ENCODE peak calls at places on chromosomes 4 and X, in seven cellular contexts. C, I, M, X, R, P and N are unnamed samples.

GRCh38 chr4:148998719-148999118 is 556.5 kb upstream of the NR3C2 start:
- DNase-seq in X (peak), R (peak), P (no peak), C (no peak), I (no peak), M (no peak), N (peak)

GRCh38 chrX:152399395-152399794 is 51.7 kb downstream of the GABRA3 start:
- DNase-seq in I (no peak), C (no peak), R (no peak), P (no peak), M (no peak), X (no peak), N (no peak)

GRCh38 chr4:139655116-139655515 is 10.5 kb upstream of the MGST2 start:
- DNase-seq in M (peak), P (no peak), C (no peak), X (peak), I (no peak), R (peak), N (peak)

GRCh38 chr4:51895158-51895557 is 52.2 kb downstream of the DCUN1D4 start:
- DNase-seq in I (no peak), R (no peak), P (no peak), X (no peak), C (no peak), M (no peak), N (no peak)

GRCh38 chr4:147984065-147984777 is 252.3 kb downstream of the ARHGAP10 start:
- DNase-seq in I (peak), X (peak), M (peak), C (peak), P (no peak), R (peak), N (peak)

GRCh38 chr4:112153222-112153791 is 8.1 kb downstream of the FAM241A start:
- DNase-seq in I (no peak), M (peak), C (no peak), P (no peak), X (no peak), R (no peak), N (peak)

GRCh38 chr4:156132196-156132595 is 178.5 kb upstream of the CTSO start:
- DNase-seq in M (no peak), C (no peak), R (no peak), I (no peak), X (no peak), P (no peak), N (no peak)

GRCh38 chr4:163113921-163114703 is 52.6 kb downstream of the NAF1 start:
- DNase-seq in X (no peak), P (no peak), M (no peak), I (no peak), C (no peak), R (no peak), N (no peak)

GRCh38 chr4:185269286-185269685 is 59.9 kb downstream of the SNX25 start:
- DNase-seq in P (no peak), X (no peak), C (no peak), R (no peak), M (no peak), I (no peak), N (no peak)

GRCh38 chr4:142984871-142985585 is 138.9 kb upstream of the INPP4B start:
- DNase-seq in P (no peak), C (no peak), M (no peak), I (no peak), X (peak), R (no peak), N (no peak)

GRCh38 chr4:117481742-117482141 is 396.4 kb upstream of the TRAM1L1 start:
- DNase-seq in X (no peak), R (no peak), I (no peak), C (no peak), M (no peak), P (no peak), N (no peak)

GRCh38 chrX:41785685-41786084 is 61.7 kb downstream of the GPR82 start:
- DNase-seq in X (no peak), R (no peak), M (no peak), P (no peak), C (no peak), I (no peak), N (no peak)

GRCh38 chr4:150033937-150034336 is 44.3 kb upstream of the DCLK2 start:
- DNase-seq in C (no peak), I (no peak), P (no peak), M (no peak), X (no peak), R (no peak), N (no peak)

GRCh38 chrX:53287493-53288138 is 6.2 kb upstream of the IQSEC2 start:
- DNase-seq in C (peak), R (no peak), P (peak), X (no peak), M (peak), I (peak), N (no peak)

GRCh38 chrX:9420513-9420912 is 44.3 kb upstream of the TBL1X start:
- DNase-seq in P (no peak), M (no peak), I (no peak), X (no peak), C (no peak), R (no peak), N (no peak)

GRCh38 chr4:71553605-71554004 is 214.8 kb downstream of the SLC4A4 start:
- DNase-seq in P (no peak), I (peak), M (no peak), C (no peak), R (no peak), X (peak), N (no peak)

GRCh38 chr4:37845201-37845600 is 18.7 kb downstream of the PGM2 start:
- DNase-seq in P (no peak), C (no peak), R (no peak), I (no peak), X (no peak), M (no peak), N (no peak)

GRCh38 chrX:154534526-154535322 is 11.9 kb downstream of the G6PD start:
- DNase-seq in X (peak), C (peak), P (peak), R (peak), I (peak), M (peak), N (peak)

GRCh38 chrX:133559909-133560308 is 144.6 kb upstream of the GPC4 start:
- DNase-seq in X (no peak), I (no peak), C (no peak), M (no peak), P (no peak), R (no peak), N (no peak)

GRCh38 chrX:71533850-71534515 is 1.1 kb downstream of the OGT start:
- DNase-seq in I (peak), C (peak), R (peak), M (peak), X (peak), P (peak), N (peak)

GRCh38 chr4:137601924-137602323 is 69.6 kb upstream of the PCDH18 start:
- DNase-seq in X (no peak), M (no peak), P (no peak), R (no peak), C (no peak), I (no peak), N (no peak)

GRCh38 chrX:48573690-48574269 is 504 bp upstream of the RBM3 start:
- DNase-seq in X (no peak), R (peak), I (no peak), M (peak), C (no peak), P (peak), N (no peak)

GRCh38 chrX:148871422-148872152 is 371.2 kb downstream of the AFF2 start:
- DNase-seq in I (peak), P (no peak), X (no peak), M (no peak), C (no peak), R (no peak), N (no peak)

GRCh38 chr4:38867478-38868054 is at the start of gene FAM114A1:
- DNase-seq in R (peak), X (peak), I (peak), M (peak), P (peak), C (no peak), N (peak)

GRCh38 chrX:65874110-65874509 is 165.8 kb downstream of the VSIG4 start:
- DNase-seq in X (no peak), C (no peak), M (no peak), P (no peak), I (no peak), R (no peak), N (no peak)

GRCh38 chrX:11447418-11447817 is 154.2 kb downstream of the AMELX start:
- DNase-seq in X (no peak), R (no peak), C (no peak), M (no peak), P (no peak), I (no peak), N (no peak)

GRCh38 chr4:146329042-146329716 is 114.8 kb downstream of the REELD1 start:
- DNase-seq in P (no peak), M (no peak), C (no peak), X (no peak), I (peak), R (no peak), N (no peak)

GRCh38 chr4:55038176-55038890 is 87.1 kb downstream of the KDR start:
- DNase-seq in I (no peak), X (no peak), P (no peak), C (no peak), M (no peak), R (no peak), N (no peak)

GRCh38 chr4:102578819-102579218 is 77.7 kb downstream of the NFKB1 start:
- DNase-seq in P (no peak), C (peak), M (no peak), R (peak), X (peak), I (no peak), N (peak)

GRCh38 chr4:5959221-5959982 is 58.8 kb downstream of the C4orf50 start:
- DNase-seq in M (no peak), C (no peak), R (no peak), I (no peak), P (no peak), X (no peak), N (no peak)

GRCh38 chr4:77599378-77599777 is 6.2 kb upstream of the CXCL13 start:
- DNase-seq in M (peak), R (no peak), I (peak), C (no peak), X (peak), P (no peak), N (peak)

GRCh38 chr4:77931452-77932135 is 69.0 kb downstream of the MRPL1 start:
- DNase-seq in C (no peak), P (no peak), R (no peak), I (peak), X (no peak), M (no peak), N (no peak)

GRCh38 chr4:74638689-74639088 is 155.6 kb downstream of the BTC start:
- DNase-seq in X (no peak), I (no peak), R (no peak), C (no peak), M (no peak), P (no peak), N (no peak)

GRCh38 chrX:131792356-131792749 is 230.7 kb upstream of the STK26 start:
- DNase-seq in M (no peak), X (peak), R (no peak), C (peak), P (no peak), I (peak), N (no peak)

GRCh38 chrX:154600962-154601374 is 16.0 kb downstream of the CTAG1A start:
- DNase-seq in I (no peak), C (no peak), P (no peak), R (no peak), X (peak), M (no peak), N (no peak)